ENCODE peak calls at places on chromosomes 5 and 9, in ten cellular contexts. N is omental fat pad, T is ELF-1, X is AG20443, I is DND-41, Z is NCI-H2171, A is midbrain, G is A549, K is uterus, Q is progenitor cell of endocrine pancreas. O is an unnamed sample.

GRCh38 chr5:175202461-175203065 is 241.4 kb downstream of the DRD1 start:
- DNase-seq in X (no peak), T (peak), N (no peak), A (no peak), K (no peak), I (no peak), Q (no peak), Z (peak), G (peak), O (no peak)

GRCh38 chr9:76136986-76137385 is 246.5 kb downstream of the PCSK5 start:
- DNase-seq in X (peak), G (peak), I (no peak), Q (no peak), A (no peak), N (no peak), T (peak), Z (no peak), K (no peak), O (no peak)

GRCh38 chr9:89505795-89506385 is 8.0 kb upstream of the SEMA4D start:
- DNase-seq in Z (no peak), Q (no peak), N (no peak), G (no peak), T (no peak), I (no peak), X (no peak), K (no peak), A (no peak), O (no peak)

GRCh38 chr9:38371495-38371894 is 21.0 kb upstream of the ALDH1B1 start:
- DNase-seq in Q (no peak), Z (peak), A (no peak), N (no peak), G (peak), X (peak), T (no peak), I (peak), K (peak), O (no peak)

GRCh38 chr9:86903461-86904010 is 43.8 kb downstream of the GAS1 start:
- DNase-seq in Z (no peak), I (no peak), Q (no peak), G (no peak), K (peak), N (no peak), A (no peak), T (peak), X (no peak), O (no peak)

GRCh38 chr5:55591671-55592070 is 56.9 kb upstream of the PLPP1 start:
- DNase-seq in I (no peak), K (no peak), Z (no peak), X (no peak), A (no peak), G (no peak), T (no peak), N (no peak), Q (no peak), O (no peak)

GRCh38 chr5:1516615-1517601 is 6.9 kb downstream of the LPCAT1 start:
- DNase-seq in A (no peak), K (peak), T (peak), Q (peak), Z (no peak), G (peak), N (peak), X (peak), I (peak), O (peak)

GRCh38 chr5:154972476-154973080 is 31.7 kb downstream of the MRPL22 start:
- DNase-seq in T (peak), K (no peak), Z (peak), Q (peak), A (peak), G (peak), X (peak), N (no peak), I (peak), O (no peak)

GRCh38 chr5:161096006-161096405 is 244.0 kb upstream of the ATP10B start:
- DNase-seq in G (no peak), T (no peak), I (no peak), Q (no peak), A (peak), K (no peak), Z (no peak), X (no peak), N (no peak), O (no peak)

GRCh38 chr5:77852514-77853352 is 76.6 kb upstream of the TBCA start:
- DNase-seq in K (peak), T (peak), Z (no peak), A (peak), Q (peak), I (peak), N (no peak), G (peak), X (peak), O (peak)

GRCh38 chr9:83281306-83282255 is 218.6 kb upstream of the RASEF start:
- DNase-seq in N (no peak), Q (no peak), T (no peak), Z (no peak), I (no peak), X (peak), G (peak), K (no peak), A (peak), O (no peak)

GRCh38 chr9:90455316-90455715 is 187.3 kb downstream of the DIRAS2 start:
- DNase-seq in G (no peak), I (no peak), Q (no peak), K (no peak), Z (no peak), N (no peak), X (no peak), T (no peak), A (no peak), O (no peak)

GRCh38 chr9:8600914-8601680 is 801.5 kb upstream of the DMAC1 start:
- DNase-seq in X (no peak), Z (no peak), Q (no peak), T (peak), A (peak), G (no peak), K (no peak), N (no peak), I (no peak), O (no peak)

GRCh38 chr5:148033138-148033537 is 30.6 kb upstream of the SPINK5 start:
- DNase-seq in I (no peak), X (no peak), G (peak), A (no peak), Q (no peak), Z (no peak), K (no peak), T (no peak), N (no peak), O (no peak)

GRCh38 chr5:114362977-114363721 is 1.3 kb downstream of the KCNN2 start:
- DNase-seq in T (peak), G (peak), K (no peak), A (no peak), Q (no peak), Z (no peak), X (peak), N (no peak), I (no peak), O (no peak)

GRCh38 chr5:1104327-1105006 is 7.4 kb downstream of the SLC12A7 start:
- DNase-seq in Z (no peak), A (no peak), T (no peak), Q (no peak), X (no peak), G (no peak), N (no peak), K (no peak), I (no peak), O (no peak)

O was measured in posterior cingulate gyrus.